ENCODE peak calls at places on chromosomes 3 and 15, in six cellular contexts. K is neuronal stem cell, H is H1, X is H9, F is mesenchymal stem cell, S is trophoblast cell. U is an unnamed sample.

GRCh38 chr15:77107531-77108355 is 36.8 kb upstream of the TSPAN3 start:
- DNase-seq in K (peak), H (peak), X (peak), F (peak), S (peak), U (peak)

GRCh38 chr3:125280966-125281365 is 68.4 kb upstream of the SLC12A8 start:
- DNase-seq in K (no peak), H (no peak), X (no peak), F (peak), S (no peak), U (peak)

GRCh38 chr3:14285526-14285925 is 106.9 kb downstream of the LSM3 start:
- DNase-seq in K (no peak), H (no peak), X (no peak), F (no peak), S (no peak), U (no peak)

GRCh38 chr3:72745146-72745976 is 102.9 kb downstream of the SHQ1 start:
- DNase-seq in K (no peak), H (no peak), X (no peak), F (no peak), S (no peak), U (peak)

GRCh38 chr3:64584193-64584592 is 103.6 kb downstream of the ADAMTS9 start:
- DNase-seq in K (no peak), H (no peak), X (no peak), F (no peak), S (no peak), U (no peak)

GRCh38 chr3:185874119-185874518 is 49.3 kb upstream of the IGF2BP2 start:
- DNase-seq in K (no peak), H (no peak), X (peak), F (no peak), S (no peak), U (no peak)

GRCh38 chr3:198071602-198072285 is 111.7 kb downstream of the LMLN start:
- DNase-seq in K (peak), H (no peak), X (peak), F (peak), S (peak), U (peak)

GRCh38 chr15:92906563-92907081 is 6.5 kb downstream of the CHD2 start:
- DNase-seq in K (no peak), H (no peak), X (no peak), F (no peak), S (peak), U (peak)

GRCh38 chr3:158702815-158703481 is 29.3 kb downstream of the RARRES1 start:
- DNase-seq in K (no peak), H (no peak), X (no peak), F (peak), S (no peak), U (peak)

GRCh38 chr3:78589778-78590177 is 1178.0 kb downstream of the ROBO1 start:
- DNase-seq in K (no peak), H (no peak), X (no peak), F (peak), S (no peak), U (no peak)

GRCh38 chr3:195900426-195901355 is 7.7 kb downstream of the TNK2 start:
- DNase-seq in K (no peak), H (no peak), X (no peak), F (no peak), S (peak), U (peak)

GRCh38 chr3:23859012-23859743 is 53.4 kb downstream of the UBE2E1 start:
- DNase-seq in K (no peak), H (no peak), X (no peak), F (peak), S (peak), U (peak)

GRCh38 chr15:31280831-31281216 is 45.8 kb upstream of the KLF13 start:
- DNase-seq in K (no peak), H (no peak), X (no peak), F (no peak), S (no peak), U (no peak)

GRCh38 chr15:29920515-29920914 is 98.2 kb upstream of the TJP1 start:
- DNase-seq in K (no peak), H (no peak), X (no peak), F (no peak), S (peak), U (peak)

GRCh38 chr3:193977622-193978021 is 158.3 kb upstream of the HES1 start:
- DNase-seq in K (no peak), H (no peak), X (no peak), F (no peak), S (no peak), U (no peak)

GRCh38 chr15:25684521-25685215 is 178.5 kb downstream of the ATP10A start:
- DNase-seq in K (no peak), H (no peak), X (no peak), F (no peak), S (peak), U (peak)

GRCh38 chr3:8769088-8769822 is at the start of gene OXTR:
- DNase-seq in K (peak), H (peak), X (peak), F (peak), S (peak), U (peak)

DNA sequence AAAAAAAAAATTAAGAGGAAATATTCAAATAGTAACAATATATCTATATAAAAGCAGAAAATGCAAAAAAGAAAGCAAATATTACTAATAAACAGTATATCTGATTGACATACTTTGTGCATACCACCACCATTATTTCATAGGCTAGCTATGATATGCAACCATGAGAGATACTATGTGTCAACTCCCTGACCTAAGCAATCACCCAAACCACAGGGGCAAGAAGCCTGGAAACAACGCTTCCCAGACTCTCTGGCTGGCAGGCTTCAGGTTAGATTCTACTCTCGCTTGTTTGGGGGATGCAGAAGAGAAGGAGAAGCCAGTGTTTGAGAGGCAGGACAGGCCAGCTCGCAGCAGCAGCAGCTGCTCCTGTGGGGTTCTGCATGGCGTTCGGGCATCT is 169.3 kb upstream of the TPM1 start:
- DNase-seq in K (no peak), H (no peak), X (no peak), F (no peak), S (peak), U (peak)
- H3K14ac ChIP-seq in K (no peak), H (no peak), X (no peak), F (no peak), S (peak), U (peak)

DNA sequence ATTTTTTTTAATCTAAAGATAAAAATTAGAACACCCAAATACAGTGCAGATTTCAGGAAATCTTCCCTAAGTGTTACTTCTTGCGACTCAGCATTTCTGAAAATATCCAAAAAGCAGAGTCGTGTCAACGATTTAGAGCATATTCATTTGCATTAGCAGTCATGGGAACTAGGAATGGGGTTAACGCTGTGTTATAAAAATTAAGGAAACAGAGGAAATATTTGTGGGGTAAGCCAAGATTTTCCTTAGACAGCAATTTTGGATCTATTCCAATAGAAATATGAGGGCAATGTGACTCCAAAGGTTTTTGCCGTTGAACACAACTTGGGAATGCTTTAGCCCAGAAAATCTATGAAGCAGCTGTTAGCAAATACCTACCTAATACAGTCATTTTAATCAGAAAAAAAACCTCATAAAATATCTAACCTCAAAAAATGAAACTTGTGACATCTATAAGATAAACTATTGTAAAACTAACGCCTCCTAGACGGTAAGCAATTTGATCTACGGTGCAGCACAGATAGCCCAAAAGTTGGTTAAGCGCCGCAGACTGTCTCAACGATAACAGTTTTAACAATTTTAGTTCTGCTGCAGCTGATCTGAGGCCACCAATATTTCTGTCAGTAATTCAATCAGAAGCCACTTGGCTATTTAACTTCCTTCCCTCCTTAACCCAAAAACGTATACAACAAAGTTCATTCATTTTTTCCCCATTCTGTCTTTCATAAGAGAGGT is 5.8 kb upstream of the ATP11B start:
- DNase-seq in K (no peak), H (no peak), X (no peak), F (no peak), S (no peak), U (peak)
- H3K14ac ChIP-seq in K (no peak), H (no peak), X (no peak), F (no peak), S (no peak), U (no peak)

GRCh38 chr15:43509002-43509922 is 8.1 kb upstream of the MAP1A start:
- DNase-seq in K (no peak), H (no peak), X (no peak), F (peak), S (no peak), U (no peak)
- H3K14ac ChIP-seq in K (no peak), H (no peak), X (no peak), F (peak), S (no peak), U (peak)

GRCh38 chr3:18868911-18869689 is 279.2 kb upstream of the KCNH8 start:
- DNase-seq in K (no peak), H (no peak), X (no peak), F (no peak), S (no peak), U (no peak)
- H3K14ac ChIP-seq in K (no peak), H (no peak), X (no peak), F (no peak), S (no peak), U (no peak)

DNA sequence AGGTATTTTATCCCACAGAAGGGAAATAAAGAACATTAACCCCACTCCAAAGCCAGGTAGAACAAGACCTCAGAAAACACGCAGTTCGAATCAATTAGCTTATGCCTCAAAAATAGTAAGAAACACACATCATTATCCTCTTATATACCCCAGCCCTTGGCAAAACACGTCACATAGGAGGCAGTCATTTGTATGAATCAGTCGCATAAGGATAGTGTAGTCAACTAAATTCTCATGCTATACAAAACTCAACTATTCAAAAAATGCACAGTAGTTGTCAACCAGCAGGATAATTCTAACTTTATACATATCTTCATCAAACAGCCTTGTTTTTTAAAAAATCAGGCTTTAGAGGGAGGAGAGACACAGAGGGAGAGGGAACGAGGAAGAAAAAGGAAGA is 298.4 kb downstream of the FOXP1 start:
- DNase-seq in K (no peak), H (no peak), X (no peak), F (no peak), S (peak), U (peak)
- H3K14ac ChIP-seq in K (no peak), H (no peak), X (no peak), F (no peak), S (no peak), U (no peak)

DNA sequence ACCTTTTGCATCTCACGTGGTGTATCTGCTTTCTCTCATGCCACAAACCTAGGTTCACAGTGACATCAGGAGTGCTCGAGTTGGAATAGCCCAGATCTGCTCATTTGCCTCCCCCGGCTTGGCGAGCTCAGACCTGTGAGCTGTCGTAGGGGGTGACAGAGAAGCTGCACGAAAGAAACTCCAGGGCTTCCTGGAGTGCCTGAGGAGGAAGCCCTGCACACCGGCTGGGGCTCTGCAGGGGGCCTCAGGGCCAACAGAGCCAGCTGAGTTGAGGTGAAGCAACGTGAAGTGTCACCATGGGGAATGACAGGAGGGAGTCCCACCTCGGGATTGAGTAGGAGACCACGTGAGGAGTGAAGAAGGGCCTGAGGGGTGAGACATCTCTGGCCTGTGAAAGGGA is 62.5 kb downstream of the RPN1 start:
- DNase-seq in K (no peak), H (no peak), X (no peak), F (no peak), S (peak), U (no peak)
- H3K14ac ChIP-seq in K (no peak), H (no peak), X (no peak), F (no peak), S (no peak), U (no peak)

DNA sequence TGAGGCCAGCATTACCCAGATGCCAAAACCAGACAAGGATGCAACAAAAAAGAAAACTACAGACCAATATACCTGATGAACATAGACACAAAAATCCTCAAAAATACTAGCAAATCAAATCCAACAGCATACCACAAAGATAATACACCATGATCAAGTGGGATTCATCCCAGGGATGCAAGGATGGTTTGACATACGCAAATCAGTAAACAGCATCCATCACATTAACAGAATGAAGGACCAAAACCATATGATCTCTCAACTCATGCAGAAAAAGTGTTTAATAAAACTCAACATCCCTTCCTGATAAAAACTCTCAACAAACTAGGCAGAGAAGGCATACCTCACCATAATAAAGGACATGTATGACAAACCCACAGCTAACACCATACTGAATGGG is 14.0 kb upstream of the PIAS1 start:
- DNase-seq in K (no peak), H (no peak), X (no peak), F (no peak), S (no peak), U (no peak)
- H3K14ac ChIP-seq in K (no peak), H (no peak), X (no peak), F (no peak), S (no peak), U (no peak)

DNA sequence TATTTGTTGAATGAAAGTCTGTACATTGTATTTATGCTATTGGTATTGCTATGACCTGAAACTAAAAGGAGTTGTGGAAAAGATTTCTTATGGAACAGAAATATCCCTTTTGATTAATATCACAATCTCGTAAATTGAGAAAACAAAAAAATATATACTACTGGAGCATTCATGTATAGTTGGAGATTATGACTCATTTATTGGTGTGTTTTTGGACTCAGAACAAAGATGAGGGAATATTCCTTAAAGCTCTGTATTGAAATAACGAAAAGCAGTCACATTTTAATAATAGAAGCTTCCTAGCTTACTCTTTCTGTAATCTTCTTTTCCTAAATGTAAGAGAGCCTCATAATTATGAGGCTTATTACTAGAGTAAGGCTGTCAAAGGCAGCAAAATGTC is 14.3 kb downstream of the CTNNB1 start:
- DNase-seq in K (no peak), H (no peak), X (no peak), F (no peak), S (no peak), U (no peak)
- H3K14ac ChIP-seq in K (no peak), H (no peak), X (no peak), F (no peak), S (no peak), U (no peak)

GRCh38 chr3:162544246-162544645 is 1047.6 kb downstream of the OTOL1 start:
- DNase-seq in K (no peak), H (no peak), X (no peak), F (no peak), S (no peak), U (peak)
- H3K14ac ChIP-seq in K (no peak), H (no peak), X (no peak), F (no peak), S (no peak), U (no peak)